ENCODE peak calls at places on chromosome 15, in nine cellular contexts. T is fibroblast of lung, K is GM23248, S is endothelial cell of umbilical vein, M is keratinocyte, I is GM12878, Y is astrocyte, Q is MM.1S, B is H1. L is an unnamed sample.

GRCh38 chr15:35838422-35839150 is 292.6 kb upstream of the DPH6 start:
- DNase-seq in T (no peak), K (no peak), S (no peak), M (no peak), I (no peak), Y (no peak), Q (no peak), B (no peak), L (peak)

GRCh38 chr15:60339236-60339635 is 58.5 kb downstream of the ANXA2 start:
- DNase-seq in T (no peak), K (no peak), S (no peak), M (no peak), I (no peak), Y (no peak), Q (no peak), B (no peak), L (no peak)

GRCh38 chr15:68821190-68821897 is 649 bp upstream of the ANP32A start:
- DNase-seq in T (no peak), K (peak), S (peak), M (no peak), I (no peak), Y (no peak), Q (no peak), B (no peak), L (no peak)

GRCh38 chr15:33131880-33132279 is 62.6 kb downstream of the FMN1 start:
- DNase-seq in T (peak), K (no peak), S (peak), M (no peak), I (no peak), Y (peak), Q (no peak), B (no peak), L (no peak)

GRCh38 chr15:75235760-75236729 is 22.1 kb upstream of the GOLGA6C start:
- DNase-seq in T (no peak), K (no peak), S (no peak), M (no peak), I (no peak), Y (no peak), Q (no peak), B (no peak), L (no peak)

GRCh38 chr15:89828324-89829145 is 13.9 kb upstream of the ANPEP start:
- DNase-seq in T (peak), K (peak), S (no peak), M (no peak), I (no peak), Y (peak), Q (no peak), B (no peak), L (peak)

GRCh38 chr15:66126057-66126855 is 127.3 kb downstream of the MEGF11 start:
- DNase-seq in T (no peak), K (no peak), S (no peak), M (no peak), I (no peak), Y (no peak), Q (no peak), B (no peak), L (no peak)

GRCh38 chr15:99902248-99902647 is 169.0 kb upstream of the LYSMD4 start:
- DNase-seq in T (no peak), K (no peak), S (no peak), M (no peak), I (no peak), Y (no peak), Q (no peak), B (no peak), L (no peak)

GRCh38 chr15:83843511-83843910 is 189.6 kb downstream of the ADAMTSL3 start:
- DNase-seq in T (peak), K (peak), S (no peak), M (no peak), I (no peak), Y (peak), Q (no peak), B (no peak), L (no peak)

GRCh38 chr15:66071621-66072295 is 181.8 kb downstream of the MEGF11 start:
- DNase-seq in T (peak), K (peak), S (no peak), M (no peak), I (no peak), Y (peak), Q (no peak), B (no peak), L (no peak)

GRCh38 chr15:66080791-66081475 is 172.6 kb downstream of the MEGF11 start:
- DNase-seq in T (peak), K (peak), S (no peak), M (no peak), I (no peak), Y (peak), Q (no peak), B (no peak), L (peak)

GRCh38 chr15:57595011-57595866 is 3.5 kb downstream of the MYZAP start:
- DNase-seq in T (no peak), K (no peak), S (peak), M (no peak), I (no peak), Y (no peak), Q (no peak), B (no peak), L (no peak)

GRCh38 chr15:87877114-87877810 is 379.3 kb downstream of the NTRK3 start:
- DNase-seq in T (peak), K (peak), S (no peak), M (no peak), I (no peak), Y (peak), Q (no peak), B (no peak), L (no peak)

GRCh38 chr15:98651581-98652220 is 3.4 kb downstream of the IGF1R start:
- DNase-seq in T (peak), K (peak), S (peak), M (no peak), I (no peak), Y (peak), Q (no peak), B (no peak), L (no peak)

GRCh38 chr15:100997442-100997841 is 78.3 kb downstream of the LRRK1 start:
- DNase-seq in T (peak), K (peak), S (no peak), M (no peak), I (no peak), Y (no peak), Q (no peak), B (no peak), L (no peak)

GRCh38 chr15:50665938-50666337 is 20.7 kb downstream of the TRPM7 start:
- DNase-seq in T (no peak), K (no peak), S (no peak), M (no peak), I (no peak), Y (no peak), Q (no peak), B (no peak), L (no peak)

GRCh38 chr15:97259943-97260342 is 700.6 kb upstream of the ARRDC4 start:
- DNase-seq in T (no peak), K (no peak), S (no peak), M (no peak), I (no peak), Y (no peak), Q (no peak), B (no peak), L (peak)

GRCh38 chr15:40081691-40082194 is 26.9 kb downstream of the BMF start:
- DNase-seq in T (peak), K (peak), S (peak), M (no peak), I (no peak), Y (peak), Q (peak), B (no peak), L (peak)

GRCh38 chr15:25862469-25863066 is 559 bp downstream of the ATP10A start:
- DNase-seq in T (peak), K (peak), S (no peak), M (no peak), I (no peak), Y (no peak), Q (no peak), B (no peak), L (peak)

GRCh38 chr15:43828061-43828657 is 1.4 kb downstream of the WDR76 start:
- DNase-seq in T (no peak), K (peak), S (peak), M (no peak), I (no peak), Y (no peak), Q (peak), B (no peak), L (no peak)

GRCh38 chr15:43880406-43881184 is 53.8 kb downstream of the WDR76 start:
- DNase-seq in T (peak), K (peak), S (no peak), M (no peak), I (no peak), Y (peak), Q (no peak), B (no peak), L (peak)

GRCh38 chr15:36769110-36769509 is 189.7 kb downstream of the CDIN1 start:
- DNase-seq in T (peak), K (peak), S (peak), M (no peak), I (no peak), Y (peak), Q (no peak), B (no peak), L (no peak)

GRCh38 chr15:78193731-78194567 is 40.4 kb downstream of the ACSBG1 start:
- DNase-seq in T (no peak), K (no peak), S (no peak), M (no peak), I (no peak), Y (no peak), Q (no peak), B (no peak), L (no peak)

GRCh38 chr15:79035111-79035601 is 55.4 kb downstream of the RASGRF1 start:
- DNase-seq in T (no peak), K (peak), S (no peak), M (peak), I (peak), Y (no peak), Q (no peak), B (no peak), L (peak)

GRCh38 chr15:50939911-50940310 is 31.4 kb downstream of the AP4E1 start:
- DNase-seq in T (peak), K (peak), S (no peak), M (no peak), I (no peak), Y (peak), Q (no peak), B (no peak), L (no peak)

GRCh38 chr15:77012868-77013267 is 17.9 kb downstream of the PSTPIP1 start:
- DNase-seq in T (no peak), K (no peak), S (no peak), M (no peak), I (no peak), Y (no peak), Q (no peak), B (no peak), L (no peak)

GRCh38 chr15:94582368-94582767 is 351.0 kb downstream of the MCTP2 start:
- DNase-seq in T (no peak), K (peak), S (peak), M (no peak), I (peak), Y (no peak), Q (peak), B (peak), L (peak)

GRCh38 chr15:25230442-25230841 is 208.4 kb downstream of the UBE3A start:
- DNase-seq in T (no peak), K (no peak), S (no peak), M (no peak), I (no peak), Y (no peak), Q (no peak), B (no peak), L (no peak)

GRCh38 chr15:88906130-88906529 is 7.0 kb downstream of the MFGE8 start:
- DNase-seq in T (no peak), K (no peak), S (no peak), M (no peak), I (no peak), Y (no peak), Q (no peak), B (no peak), L (no peak)

GRCh38 chr15:80780416-80781221 is 1.4 kb downstream of the CEMIP start:
- DNase-seq in T (peak), K (peak), S (peak), M (no peak), I (no peak), Y (peak), Q (no peak), B (peak), L (peak)
- TF ChIP-seq EZH2 in T (no peak), K (no peak), S (no peak), M (no peak), I (no peak), Y (no peak), Q (no peak), B (peak), L (peak)

DNA sequence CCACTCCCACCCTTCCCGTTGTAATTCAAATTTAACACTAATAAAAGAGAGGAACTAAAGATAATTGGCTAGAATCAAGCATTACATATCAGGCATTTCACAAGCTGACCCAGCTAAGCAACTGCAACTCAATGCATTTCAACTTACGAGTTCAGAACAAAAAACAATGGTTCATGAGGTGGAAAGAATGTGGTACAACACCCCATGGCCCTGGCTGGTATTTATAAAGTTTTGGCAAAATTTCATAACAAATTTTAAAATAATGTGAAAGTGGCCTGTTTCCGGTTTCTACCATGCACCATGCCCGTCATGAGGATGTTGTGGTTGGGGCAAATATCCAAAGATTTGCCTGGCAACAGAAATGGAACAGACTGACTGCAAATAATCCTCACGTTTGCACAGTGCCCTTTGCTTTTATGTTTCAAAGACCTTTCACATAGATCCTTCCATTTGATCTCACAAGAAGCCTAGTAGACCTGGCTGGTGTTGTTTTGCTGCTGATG is 455.3 kb upstream of the NR2F2 start:
- DNase-seq in T (peak), K (peak), S (peak), M (no peak), I (no peak), Y (peak), Q (peak), B (no peak), L (no peak)
- TF ChIP-seq EZH2 in T (no peak), K (no peak), S (no peak), M (no peak), I (no peak), Y (no peak), Q (no peak), B (no peak), L (no peak)

DNA sequence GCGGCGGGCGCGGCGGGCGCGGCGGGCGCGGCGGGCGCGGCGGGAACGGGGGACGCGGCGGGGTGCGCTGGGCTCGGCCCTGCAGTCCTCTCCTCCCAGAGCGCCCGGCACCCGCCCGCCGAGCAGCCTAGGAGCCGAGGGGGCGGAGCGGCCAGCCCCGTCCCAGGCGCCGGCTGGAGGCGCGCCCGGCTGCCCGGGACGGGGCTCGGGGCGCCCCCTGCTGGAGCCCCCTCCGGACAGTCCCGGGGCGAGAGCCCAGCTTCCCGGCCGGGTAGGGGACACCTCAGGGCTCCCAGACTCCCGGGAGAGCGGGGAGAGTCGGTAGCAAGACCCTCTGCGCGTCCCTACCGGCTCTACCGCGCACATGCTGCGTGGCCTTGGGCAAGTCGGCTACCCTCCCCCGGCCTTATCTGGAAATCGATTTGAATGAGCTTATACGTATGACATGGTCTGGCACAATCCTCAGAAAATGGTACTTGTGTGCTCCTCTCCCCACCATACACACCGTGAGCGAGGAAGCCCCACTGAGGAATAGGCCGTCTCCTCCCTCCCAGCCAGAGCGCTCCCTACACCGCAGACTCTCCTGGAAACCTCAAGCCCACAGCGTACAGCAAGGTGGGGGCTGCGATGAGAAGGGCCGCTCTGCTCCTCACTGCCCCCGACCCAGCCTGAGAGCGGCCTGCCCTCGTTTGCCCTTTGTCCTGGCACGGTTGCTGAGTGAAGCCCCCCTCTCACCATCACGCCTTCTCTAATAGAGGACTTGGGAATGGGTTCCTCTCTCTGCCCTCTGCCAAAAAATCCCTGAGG is at the start of gene DAPK2:
- DNase-seq in T (peak), K (peak), S (peak), M (no peak), I (no peak), Y (peak), Q (peak), B (no peak), L (peak)
- TF ChIP-seq EZH2 in T (no peak), K (no peak), S (peak), M (no peak), I (no peak), Y (no peak), Q (no peak), B (no peak), L (no peak)

DNA sequence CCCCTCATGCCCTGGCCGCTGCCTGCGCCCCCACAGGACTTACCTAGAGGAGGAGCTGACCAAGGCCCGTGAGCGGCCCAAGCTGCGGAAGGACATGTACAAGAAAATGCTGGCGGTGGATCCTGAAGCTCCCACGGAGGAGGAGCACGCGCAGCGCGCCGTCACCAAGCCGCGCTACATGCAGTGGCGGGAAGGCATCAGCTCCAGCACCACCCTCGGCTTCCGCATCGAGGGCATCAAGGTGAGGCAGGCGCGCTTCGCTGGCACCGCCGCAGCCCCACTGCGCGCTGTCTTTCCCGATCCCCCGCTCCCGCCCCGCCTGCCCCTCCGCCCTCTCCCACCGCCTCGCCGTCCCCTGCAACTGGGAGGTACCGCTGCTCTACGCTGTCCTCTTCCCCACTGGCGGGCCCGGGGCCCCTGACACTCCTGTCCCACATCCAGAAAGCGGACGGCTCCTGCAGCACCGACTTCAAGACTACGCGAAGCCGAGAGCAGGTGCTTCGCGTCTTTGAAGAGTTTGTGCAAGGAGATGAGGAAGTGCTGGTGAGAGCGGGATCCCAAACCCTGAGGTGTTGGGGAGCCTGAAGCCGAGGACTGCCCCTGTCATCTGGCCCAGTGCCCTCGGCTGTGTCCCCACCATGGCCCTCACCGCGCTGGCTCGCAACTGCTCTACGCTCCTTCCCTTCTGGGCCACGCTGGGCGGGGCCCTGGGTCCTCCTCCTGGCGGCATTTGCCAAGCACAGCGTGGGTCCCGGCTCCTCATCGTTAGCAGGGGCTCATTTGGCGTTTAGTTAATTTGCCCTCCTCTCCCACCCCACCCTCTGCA is 8.5 kb downstream of the ITPKA start:
- DNase-seq in T (no peak), K (peak), S (no peak), M (no peak), I (no peak), Y (no peak), Q (no peak), B (no peak), L (peak)
- TF ChIP-seq EZH2 in T (peak), K (no peak), S (peak), M (peak), I (no peak), Y (peak), Q (no peak), B (peak), L (no peak)

GRCh38 chr15:53437985-53438841 is 321.2 kb downstream of the WDR72 start:
- DNase-seq in T (no peak), K (no peak), S (no peak), M (no peak), I (no peak), Y (no peak), Q (no peak), B (no peak), L (no peak)
- TF ChIP-seq EZH2 in T (no peak), K (no peak), S (no peak), M (no peak), I (no peak), Y (no peak), Q (no peak), B (no peak), L (no peak)

GRCh38 chr15:45347989-45348388 is 30.4 kb downstream of the GATM start:
- DNase-seq in T (no peak), K (no peak), S (no peak), M (no peak), I (no peak), Y (no peak), Q (no peak), B (no peak), L (no peak)

GRCh38 chr15:45347033-45347432 is 31.3 kb downstream of the GATM start:
- DNase-seq in T (no peak), K (no peak), S (no peak), M (no peak), I (no peak), Y (no peak), Q (no peak), B (no peak), L (no peak)

GRCh38 chr15:45343258-45343860 is 35.0 kb downstream of the GATM start:
- DNase-seq in T (no peak), K (no peak), S (no peak), M (no peak), I (no peak), Y (no peak), Q (no peak), B (no peak), L (no peak)

GRCh38 chr15:45349671-45350070 is 28.7 kb downstream of the GATM start:
- DNase-seq in T (no peak), K (no peak), S (no peak), M (no peak), I (no peak), Y (no peak), Q (no peak), B (no peak), L (no peak)

DNA sequence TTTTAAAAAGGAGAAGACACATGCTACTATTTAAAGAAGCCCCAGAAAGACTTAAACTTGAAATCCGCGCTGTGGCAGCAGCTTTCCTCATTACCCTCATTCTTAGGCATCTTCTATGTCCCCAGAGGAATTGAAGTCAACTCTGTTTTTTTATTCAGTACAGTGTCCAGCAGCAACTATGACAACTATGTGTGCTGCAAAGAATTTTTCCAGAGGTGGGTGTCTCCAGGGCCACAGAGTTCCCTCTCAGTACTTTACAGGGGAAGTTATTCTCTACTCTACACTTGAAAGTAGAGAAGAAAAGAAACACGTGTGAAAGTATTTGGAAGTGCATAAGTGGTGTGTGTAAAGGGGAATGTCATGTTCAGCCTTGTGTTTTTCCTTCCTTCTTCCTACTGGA is 32.0 kb downstream of the GATM start:
- DNase-seq in T (no peak), K (no peak), S (no peak), M (no peak), I (no peak), Y (no peak), Q (no peak), B (no peak), L (no peak)
- TF ChIP-seq EZH2 in T (no peak), K (no peak), S (no peak), M (no peak), I (no peak), Y (no peak), Q (no peak), B (no peak), L (no peak)

GRCh38 chr15:52803543-52804306 is 13.6 kb upstream of the ONECUT1 start:
- DNase-seq in T (no peak), K (no peak), S (no peak), M (no peak), I (no peak), Y (no peak), Q (peak), B (no peak), L (peak)
- TF ChIP-seq EZH2 in T (peak), K (peak), S (peak), M (peak), I (no peak), Y (peak), Q (no peak), B (peak), L (peak)

L was measured in GM23338.